ENCODE peak calls at places on chromosomes 13 and 19, in four cellular contexts. C, I, Z and X are unnamed samples.

GRCh38 chr13:25069911-25070310 is 26.0 kb upstream of the PABPC3 start:
- DNase-seq in I (no peak), C (no peak), Z (no peak), X (no peak)

GRCh38 chr13:71621152-71622124 is 245.6 kb downstream of the DACH1 start:
- DNase-seq in C (no peak), Z (no peak), I (no peak), X (no peak)

GRCh38 chr13:106105153-106105552 is 430.3 kb downstream of the EFNB2 start:
- DNase-seq in Z (no peak), I (peak), C (no peak), X (no peak)

GRCh38 chr19:51188227-51188559 is 36.7 kb upstream of the CD33 start:
- DNase-seq in Z (no peak), C (no peak), I (no peak), X (no peak)

GRCh38 chr19:13231663-13232062 is 81.5 kb downstream of the IER2 start:
- DNase-seq in C (peak), Z (no peak), I (no peak), X (no peak)

GRCh38 chr13:78659450-78660110 is 625 bp upstream of the OBI1 start:
- DNase-seq in Z (no peak), I (peak), C (no peak), X (no peak)

GRCh38 chr19:10105241-10106099 is 692 bp upstream of the PPAN start:
- DNase-seq in C (no peak), I (no peak), Z (no peak), X (no peak)

GRCh38 chr13:42894765-42895181 is 97.3 kb downstream of the EPSTI1 start:
- DNase-seq in Z (no peak), C (peak), I (peak), X (peak)

GRCh38 chr19:50258918-50259372 is 55.5 kb downstream of the MYH14 start:
- DNase-seq in I (no peak), C (peak), Z (no peak), X (no peak)

GRCh38 chr13:108426893-108427292 is 157.4 kb downstream of the TNFSF13B start:
- DNase-seq in Z (no peak), I (no peak), C (no peak), X (no peak)

GRCh38 chr13:77429320-77430142 is 102.6 kb upstream of the MYCBP2 start:
- DNase-seq in C (no peak), Z (no peak), I (no peak), X (peak)

GRCh38 chr19:34503546-34504272 is 22.2 kb downstream of the WTIP start:
- DNase-seq in C (no peak), I (no peak), Z (no peak), X (no peak)

GRCh38 chr19:17244618-17245534 is 843 bp downstream of the NR2F6 start:
- DNase-seq in C (peak), Z (no peak), I (no peak), X (no peak)

GRCh38 chr13:73369095-73369494 is 310.3 kb downstream of the KLF5 start:
- DNase-seq in Z (no peak), C (no peak), I (no peak), X (no peak)

DNA sequence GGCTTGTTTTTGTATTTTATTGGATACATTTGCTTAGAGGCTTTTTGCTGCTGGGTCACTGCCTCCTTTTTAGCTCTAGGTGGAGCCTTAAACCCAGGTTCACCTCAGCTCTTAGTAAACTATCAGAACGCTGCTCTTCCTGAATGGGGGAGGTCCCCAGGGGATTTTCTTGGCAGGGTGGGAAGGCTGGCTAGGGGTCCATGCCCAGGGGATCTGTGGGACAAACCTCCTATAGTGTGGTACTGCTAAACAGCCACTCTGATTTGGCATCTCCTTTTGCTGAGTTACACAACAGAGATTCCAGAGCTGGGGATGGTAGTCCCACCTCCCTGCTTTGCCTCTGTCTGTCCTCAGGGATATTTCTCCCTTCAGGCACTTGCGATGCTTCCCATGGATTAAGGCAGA is 204.9 kb downstream of the ZIC5 start:
- DNase-seq in Z (no peak), I (no peak), C (no peak), X (no peak)
- TF ChIP-seq CTCF in Z (no peak), I (no peak), C (no peak), X (no peak)

GRCh38 chr13:112769615-112770014 is 79.8 kb downstream of the ATP11A start:
- DNase-seq in C (no peak), Z (no peak), I (no peak), X (no peak)
- H3K27ac ChIP-seq in C (no peak), Z (no peak), I (no peak), X (no peak)

DNA sequence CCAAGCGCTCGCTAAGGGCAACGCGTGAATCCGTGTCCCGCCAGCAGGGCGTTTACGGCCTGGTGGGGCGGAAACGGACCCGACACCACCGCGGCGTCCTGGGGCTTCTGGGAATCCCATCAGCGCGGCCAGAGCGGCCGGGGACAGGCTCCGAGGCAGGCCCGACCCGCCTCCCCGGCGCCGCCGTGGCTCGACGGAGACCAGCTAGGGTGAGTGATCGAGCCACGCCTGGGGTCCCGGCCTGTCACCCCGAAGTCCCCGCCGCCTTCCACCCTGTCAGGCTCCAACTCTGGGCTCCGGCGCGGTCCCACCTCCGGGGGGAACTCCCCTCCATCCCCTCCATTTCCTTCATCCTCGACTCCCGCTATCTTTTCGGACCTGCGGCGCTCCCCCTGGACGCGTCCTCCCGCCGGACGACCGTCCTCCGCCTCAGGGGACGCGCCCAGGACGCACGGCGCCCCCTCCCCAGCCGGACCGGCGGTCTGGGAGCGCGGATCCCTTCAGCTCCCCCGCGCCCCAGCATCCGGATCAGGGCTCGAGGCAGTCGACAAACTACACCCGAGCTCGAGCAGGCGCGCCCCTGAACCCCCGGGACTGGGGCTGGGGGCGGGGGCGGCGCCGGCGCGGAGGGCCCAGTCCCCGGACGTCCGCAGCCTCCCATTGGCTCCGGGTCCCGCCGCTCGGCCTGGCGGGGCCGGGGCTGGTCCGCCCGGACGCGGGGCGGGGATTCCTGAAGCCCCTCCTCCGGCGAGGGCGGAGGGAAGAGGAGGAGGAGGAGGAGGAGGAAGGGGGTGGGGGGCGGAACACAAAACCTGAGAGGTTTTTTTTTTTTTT is 643 bp upstream of the BICRA start:
- DNase-seq in C (peak), Z (peak), I (peak), X (peak)
- TF ChIP-seq CTCF in C (no peak), Z (no peak), I (peak), X (no peak)

GRCh38 chr13:79941752-79942151 is 399.2 kb downstream of the SPRY2 start:
- DNase-seq in I (no peak), Z (no peak), C (no peak), X (no peak)

GRCh38 chr13:79936368-79937136 is 404.4 kb downstream of the SPRY2 start:
- DNase-seq in C (peak), I (peak), Z (no peak), X (peak)

GRCh38 chr13:79933389-79933788 is 407.5 kb downstream of the SPRY2 start:
- DNase-seq in C (no peak), I (no peak), Z (no peak), X (no peak)

GRCh38 chr13:79935121-79935520 is 405.8 kb downstream of the SPRY2 start:
- DNase-seq in Z (no peak), C (no peak), I (peak), X (no peak)

GRCh38 chr13:79937311-79938243 is 403.3 kb downstream of the SPRY2 start:
- DNase-seq in Z (no peak), I (no peak), C (no peak), X (no peak)
- H3K27ac ChIP-seq in Z (no peak), I (peak), C (peak), X (peak)

GRCh38 chr19:7200739-7201138 is 93.5 kb downstream of the INSR start:
- DNase-seq in C (no peak), I (no peak), Z (no peak), X (no peak)

GRCh38 chr19:7197169-7197759 is 97.0 kb downstream of the INSR start:
- DNase-seq in C (peak), I (peak), Z (peak), X (peak)

GRCh38 chr19:7199613-7200533 is 94.3 kb downstream of the INSR start:
- DNase-seq in I (peak), Z (no peak), C (peak), X (no peak)

GRCh38 chr19:7196721-7197168 is 97.5 kb downstream of the INSR start:
- DNase-seq in C (peak), I (no peak), Z (no peak), X (no peak)

GRCh38 chr19:7197760-7198696 is 96.2 kb downstream of the INSR start:
- DNase-seq in Z (peak), I (peak), C (peak), X (peak)
- TF ChIP-seq CTCF in Z (no peak), I (peak), C (no peak), X (no peak)

GRCh38 chr13:97249797-97250495 is 27.8 kb downstream of the MBNL2 start:
- DNase-seq in C (no peak), I (no peak), Z (no peak), X (no peak)
- H3K27ac ChIP-seq in C (no peak), I (peak), Z (no peak), X (peak)

GRCh38 chr19:38587562-38587961 is 30.2 kb downstream of the MAP4K1 start:
- DNase-seq in I (no peak), Z (no peak), C (no peak), X (no peak)

GRCh38 chr19:38597075-38597474 is 20.7 kb downstream of the MAP4K1 start:
- DNase-seq in I (no peak), C (no peak), Z (no peak), X (no peak)

GRCh38 chr19:38588041-38588440 is 29.7 kb downstream of the MAP4K1 start:
- DNase-seq in Z (no peak), I (no peak), C (no peak), X (no peak)

GRCh38 chr19:38596057-38596981 is 21.4 kb downstream of the MAP4K1 start:
- DNase-seq in C (peak), I (no peak), Z (no peak), X (no peak)

DNA sequence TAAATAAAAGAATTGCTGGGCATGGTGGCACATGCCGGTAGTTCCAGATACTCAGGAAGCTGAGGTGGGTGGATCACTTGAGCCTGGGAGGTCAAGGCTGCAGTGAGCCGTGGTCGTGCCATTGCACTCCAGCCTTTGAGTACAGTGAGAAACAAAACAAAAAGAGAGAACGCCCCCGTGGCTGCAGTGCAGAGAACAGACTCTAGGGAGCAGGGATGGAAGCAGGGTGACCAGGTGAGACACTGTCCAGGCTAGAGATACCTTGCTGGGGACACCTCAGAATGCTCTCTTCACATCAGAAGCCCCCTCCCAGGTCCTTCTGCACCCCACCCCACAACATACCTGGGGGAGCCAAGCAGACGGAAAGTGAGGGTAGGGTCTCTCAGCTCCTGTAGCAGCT is 24.8 kb downstream of the MAP4K1 start:
- DNase-seq in Z (no peak), I (no peak), C (no peak), X (no peak)
- TF ChIP-seq CTCF in Z (no peak), I (no peak), C (no peak), X (no peak)